ENCODE peak calls at places on chromosomes 3 and 15, in five cellular contexts. I is nucleus accumbens, N is left ventricle myocardium inferior, F is tibial nerve, P is spleen. J is an unnamed sample.

GRCh38 chr3:115194461-115194860 is 47.4 kb upstream of the ZBTB20 start:
- DNase-seq in I (no peak), N (no peak), F (no peak), P (no peak), J (no peak)

GRCh38 chr15:58595516-58596238 is 153.8 kb downstream of the ADAM10 start:
- DNase-seq in I (no peak), N (no peak), F (no peak), P (no peak), J (no peak)

GRCh38 chr3:135779590-135780235 is 185.8 kb upstream of the PPP2R3A start:
- DNase-seq in I (no peak), N (no peak), F (no peak), P (no peak), J (no peak)

GRCh38 chr15:70378126-70379031 is 280.7 kb upstream of the TLE3 start:
- DNase-seq in I (no peak), N (no peak), F (no peak), P (no peak), J (no peak)

GRCh38 chr15:41417418-41417811 is 520 bp downstream of the RTF1 start:
- DNase-seq in I (peak), N (peak), F (no peak), P (no peak), J (peak)

GRCh38 chr15:100733786-100734185 is 131.4 kb downstream of the ASB7 start:
- DNase-seq in I (no peak), N (no peak), F (no peak), P (no peak), J (no peak)

GRCh38 chr3:151347432-151347831 is 18.1 kb upstream of the P2RY13 start:
- DNase-seq in I (peak), N (peak), F (peak), P (peak), J (no peak)

GRCh38 chr3:141076821-141077571 is 25.8 kb downstream of the SPSB4 start:
- DNase-seq in I (peak), N (peak), F (peak), P (peak), J (peak)

GRCh38 chr3:124714218-124714853 is 15.9 kb upstream of the UMPS start:
- DNase-seq in I (no peak), N (no peak), F (no peak), P (no peak), J (no peak)

GRCh38 chr15:90160781-90161727 is 40.1 kb upstream of the SEMA4B start:
- DNase-seq in I (no peak), N (no peak), F (no peak), P (no peak), J (peak)

GRCh38 chr3:45092132-45093031 is 53.8 kb downstream of the CDCP1 start:
- DNase-seq in I (peak), N (no peak), F (no peak), P (no peak), J (no peak)

GRCh38 chr3:173395412-173396181 is 1.9 kb upstream of the NLGN1 start:
- DNase-seq in I (peak), N (peak), F (peak), P (peak), J (peak)